ENCODE peak calls at places on chromosomes 13 and 19, in four cellular contexts. C is amygdala, P is cardiac muscle cell, K is NCI-H748 treated with DMSO at 0.1 percent for 48 hours. H is an unnamed sample.

GRCh38 chr19:4428326-4428975 is 26.0 kb downstream of the CHAF1A start:
- DNase-seq in C (no peak), P (no peak), K (no peak), H (no peak)

GRCh38 chr13:114130708-114131580 is 1.5 kb downstream of the RASA3 start:
- DNase-seq in C (peak), P (peak), K (peak), H (no peak)

GRCh38 chr19:1274081-1274851 is 1.1 kb upstream of the FAM174C start:
- DNase-seq in C (no peak), P (no peak), K (no peak), H (no peak)

GRCh38 chr19:12596485-12596884 is 14.1 kb downstream of the ZNF490 start:
- DNase-seq in C (no peak), P (no peak), K (no peak), H (no peak)

GRCh38 chr13:30673669-30674521 is 56.2 kb downstream of the USPL1 start:
- DNase-seq in C (peak), P (peak), K (peak), H (peak)

GRCh38 chr19:4831351-4832340 is at the start of gene TICAM1:
- DNase-seq in C (no peak), P (peak), K (no peak), H (no peak)

GRCh38 chr19:35154535-35155406 is at the start of gene FXYD5:
- DNase-seq in C (no peak), P (no peak), K (peak), H (no peak)

GRCh38 chr19:54297759-54298305 is 15.1 kb downstream of the LILRA5 start:
- DNase-seq in C (no peak), P (no peak), K (no peak), H (no peak)

GRCh38 chr19:15445807-15446376 is 3.9 kb downstream of the WIZ start:
- DNase-seq in C (no peak), P (no peak), K (no peak), H (no peak)

GRCh38 chr13:44211286-44211685 is 162.3 kb upstream of the SERP2 start:
- DNase-seq in C (peak), P (no peak), K (no peak), H (no peak)

GRCh38 chr19:8890260-8890659 is 58.1 kb downstream of the MBD3L1 start:
- DNase-seq in C (no peak), P (no peak), K (no peak), H (no peak)

GRCh38 chr19:16252459-16253205 is 54.9 kb downstream of the AP1M1 start:
- DNase-seq in C (no peak), P (no peak), K (no peak), H (no peak)

GRCh38 chr13:36130542-36131214 is 504 bp downstream of the DCLK1 start:
- DNase-seq in C (no peak), P (peak), K (peak), H (no peak)

GRCh38 chr19:17863520-17864182 is 3.9 kb downstream of the RPL18A start:
- DNase-seq in C (no peak), P (no peak), K (no peak), H (no peak)

H was measured in DMS 273 treated with DMSO at 0.1 percent for 48 hours.